ENCODE peak calls at places on chromosomes 2 and 18, in eight cellular contexts. G is HL-60; X is astrocyte of the spinal cord; Q is AG10803; T is heart right ventricle; I is sciatic nerve; R is spleen; S is activated naive CD8-positive, alpha-beta T cell treated with anti-CD3 and anti-CD28 coated beads, Interleukin-2, amount 50 U/mL, for 24 hours. C is an unnamed sample.
A peak's percentile ranks its signal among the peaks of the same experiment; 100 is the strongest.

GRCh38 chr18:32804126-32804888 is 31.5 kb upstream of the KLHL14 start:
- DNase-seq in I (no peak), X (no peak), S (no peak), G (no peak), Q (no peak), T (no peak), R (no peak), C (no peak)

GRCh38 chr2:233712596-233713261 is at the start of gene UGT1A5:
- DNase-seq in Q (no peak), I (no peak), T (no peak), S (no peak), X (no peak), R (no peak), G (no peak), C (no peak)

GRCh38 chr2:28665041-28665704 is 86.5 kb upstream of the PPP1CB start:
- DNase-seq in Q (peak; percentile 82), T (peak; percentile 74), S (no peak), R (no peak), I (no peak), X (peak; percentile 88), G (no peak), C (no peak)

GRCh38 chr18:46320928-46321855 is 217.0 kb downstream of the HAUS1 start:
- DNase-seq in T (no peak), X (peak; percentile 82), I (no peak), Q (peak; percentile 60), G (no peak), R (no peak), S (no peak), C (no peak)

GRCh38 chr2:43029186-43029585 is 197.2 kb downstream of the ZFP36L2 start:
- DNase-seq in G (no peak), T (no peak), S (no peak), R (peak; percentile 45), Q (no peak), X (no peak), I (peak; percentile 22), C (no peak)

GRCh38 chr18:6885992-6886823 is 156.7 kb downstream of the ARHGAP28 start:
- DNase-seq in G (peak; percentile 7), X (peak; percentile 63), I (no peak), S (peak; percentile 8), Q (peak; percentile 59), T (no peak), R (no peak), C (no peak)

GRCh38 chr18:47417807-47418206 is 166.3 kb upstream of the SKOR2 start:
- DNase-seq in I (no peak), Q (peak; percentile 17), X (no peak), S (no peak), T (no peak), G (no peak), R (no peak), C (no peak)

GRCh38 chr2:57597940-57598339 is 448.7 kb upstream of the VRK2 start:
- DNase-seq in T (no peak), S (no peak), Q (no peak), X (no peak), I (no peak), G (no peak), R (no peak), C (no peak)

GRCh38 chr2:69191672-69192071 is 178.7 kb downstream of the ANTXR1 start:
- DNase-seq in X (no peak), Q (peak; percentile 81), R (no peak), S (no peak), I (no peak), G (no peak), T (no peak), C (no peak)

GRCh38 chr2:28054916-28055315 is 164.4 kb downstream of the BABAM2 start:
- DNase-seq in X (no peak), T (no peak), Q (no peak), I (no peak), G (no peak), S (no peak), R (no peak), C (no peak)

GRCh38 chr18:65936678-65937077 is 185.9 kb downstream of the CDH7 start:
- DNase-seq in T (no peak), S (no peak), R (no peak), Q (no peak), X (no peak), I (no peak), G (no peak), C (no peak)

GRCh38 chr18:28365406-28365805 is 188.5 kb upstream of the CDH2 start:
- DNase-seq in T (no peak), G (no peak), S (no peak), X (peak; percentile 60), R (no peak), Q (peak; percentile 1), I (no peak), C (no peak)